ENCODE peak calls at places on chromosomes 6 and 20, in eight cellular contexts. L is coronary artery; N is effector memory CD8-positive, alpha-beta T cell; H is keratinocyte; D is HS-27A; F is NCI-H774; S is activated naive CD8-positive, alpha-beta T cell treated with anti-CD3 and anti-CD28 coated beads, Interleukin-2, amount 50 U/mL, for 16 hours; X is NCI-H446 treated with DMSO at 0.1 percent for 48 hours. I is an unnamed sample.
A peak's percentile ranks its signal among the peaks of the same experiment; 100 is the strongest.

GRCh38 chr20:43766917-43767316 is 40.1 kb upstream of the GTSF1L start:
- DNase-seq in L (no peak), N (no peak), H (no peak), D (no peak), F (no peak), S (no peak), X (no peak), I (no peak)

GRCh38 chr6:90701146-90701781 is 114.4 kb upstream of the MAP3K7 start:
- DNase-seq in L (no peak), N (no peak), H (no peak), D (no peak), F (no peak), S (no peak), X (no peak), I (no peak)

GRCh38 chr20:53524589-53525311 is 68.9 kb downstream of the ZNF217 start:
- DNase-seq in L (no peak), N (no peak), H (no peak), D (no peak), F (no peak), S (no peak), X (no peak), I (no peak)

GRCh38 chr6:158256746-158257424 is 55.4 kb upstream of the TULP4 start:
- DNase-seq in L (no peak), N (no peak), H (no peak), D (no peak), F (no peak), S (no peak), X (no peak), I (no peak)

GRCh38 chr20:5654557-5654956 is 95.6 kb upstream of the SHLD1 start:
- DNase-seq in L (no peak), N (no peak), H (peak; percentile 80), D (no peak), F (peak; percentile 19), S (no peak), X (no peak), I (no peak)

GRCh38 chr20:9955646-9956045 is 79.1 kb upstream of the ANKEF1 start:
- DNase-seq in L (no peak), N (no peak), H (no peak), D (no peak), F (no peak), S (no peak), X (no peak), I (no peak)

GRCh38 chr6:148177589-148178233 is 164.9 kb upstream of the SASH1 start:
- DNase-seq in L (no peak), N (no peak), H (no peak), D (no peak), F (no peak), S (no peak), X (no peak), I (peak; percentile 69)

GRCh38 chr6:30908700-30909099 is 693 bp downstream of the GTF2H4 start:
- DNase-seq in L (no peak), N (no peak), H (no peak), D (no peak), F (no peak), S (no peak), X (no peak), I (no peak)

GRCh38 chr6:89257781-89258180 is 40.6 kb upstream of the GABRR1 start:
- DNase-seq in L (peak; percentile 29), N (no peak), H (no peak), D (no peak), F (no peak), S (no peak), X (no peak), I (no peak)

I was measured in pancreas.